ENCODE peak calls at places on chromosomes 13 and 19, in ten cellular contexts. V is activated T-helper 1 cell treated with anti-CD3 and anti-CD28 coated beads, Interleukin-12 subunit alpha, Interleukin-12 subunit beta, Interleukin-2, Interleukin-4 antibody, amounts not matched to agents 30 ng/mL and 10 ng/mL and 1 ng/mL, durations not matched to agents 14 hours and 24 hours and 36 hours; A is uterus; J is activated gamma-delta T cell treated with Interleukin-2 at 50 U/mL for 16 hours; Z is activated CD4-positive, alpha-beta T cell treated with anti-CD3 and anti-CD28 coated beads for 4 hours; O is mesendoderm; H is HEK293T; P is stromal cell of bone marrow; R is fibroblast of lung; D is sigmoid colon. S is an unnamed sample.
A peak's percentile ranks its signal among the peaks of the same experiment; 100 is the strongest.

GRCh38 chr13:79482271-79482970 is 1.5 kb downstream of the NDFIP2 start:
- DNase-seq in A (no peak), O (no peak), D (no peak), V (no peak), Z (no peak), P (no peak), J (no peak), H (no peak), R (no peak), S (no peak)

GRCh38 chr13:39210961-39211534 is 172.8 kb downstream of the NHLRC3 start:
- DNase-seq in P (no peak), R (no peak), D (no peak), A (no peak), H (no peak), Z (no peak), O (peak; percentile 13), J (no peak), V (no peak), S (no peak)

GRCh38 chr19:12596927-12597548 is 13.6 kb downstream of the ZNF490 start:
- DNase-seq in Z (no peak), J (no peak), P (no peak), O (no peak), D (no peak), H (no peak), A (no peak), V (no peak), R (no peak), S (no peak)

GRCh38 chr13:75830842-75831241 is 194.7 kb downstream of the LMO7 start:
- DNase-seq in D (no peak), R (peak; percentile 51), H (no peak), V (no peak), O (no peak), P (peak; percentile 73), A (no peak), Z (no peak), J (no peak), S (no peak)

GRCh38 chr19:48511321-48511731 is 309 bp downstream of the LMTK3 start:
- DNase-seq in V (no peak), J (no peak), A (no peak), R (no peak), D (no peak), O (no peak), Z (no peak), H (no peak), P (no peak), S (no peak)

GRCh38 chr19:12788025-12788681 is 3.1 kb upstream of the JUNB start:
- DNase-seq in J (no peak), R (no peak), O (no peak), P (no peak), A (no peak), Z (no peak), H (no peak), V (no peak), D (no peak), S (no peak)

GRCh38 chr13:78589206-78589605 is 14.1 kb downstream of the POU4F1 start:
- DNase-seq in A (no peak), J (no peak), O (peak; percentile 81), H (peak; percentile 81), D (no peak), P (peak; percentile 8), Z (no peak), V (no peak), R (peak; percentile 28), S (no peak)

GRCh38 chr19:18483119-18483518 is 38.8 kb downstream of the ELL start:
- DNase-seq in V (no peak), D (no peak), H (no peak), R (no peak), Z (no peak), P (no peak), O (no peak), J (no peak), A (no peak), S (no peak)

GRCh38 chr13:21047087-21047486 is 14.3 kb downstream of the LATS2 start:
- DNase-seq in J (no peak), P (no peak), D (no peak), Z (no peak), V (no peak), R (no peak), O (no peak), A (no peak), H (no peak), S (no peak)

GRCh38 chr13:70941454-70941853 is 833.2 kb upstream of the KLHL1 start:
- DNase-seq in O (no peak), H (no peak), P (no peak), V (no peak), R (no peak), D (no peak), A (no peak), Z (no peak), J (no peak), S (no peak)

GRCh38 chr19:27793644-27794443 is 1419.1 kb downstream of the UQCRFS1 start:
- DNase-seq in Z (peak; percentile 89), P (peak; percentile 91), J (peak; percentile 88), D (peak; percentile 96), R (peak; percentile 93), O (peak; percentile 98), V (peak; percentile 89), H (peak; percentile 75), A (peak; percentile 89), S (peak; percentile 90)

GRCh38 chr19:40616178-40616577 is 15.0 kb downstream of the LTBP4 start:
- DNase-seq in Z (no peak), V (no peak), R (no peak), A (no peak), D (no peak), P (no peak), H (no peak), J (no peak), O (no peak), S (no peak)

GRCh38 chr13:49124693-49125304 is 95.3 kb upstream of the MLNR start:
- DNase-seq in J (no peak), D (no peak), Z (no peak), P (peak; percentile 8), A (no peak), O (no peak), V (no peak), R (no peak), H (peak; percentile 27), S (no peak)

GRCh38 chr19:1568320-1569019 is at the start of gene MEX3D:
- DNase-seq in A (peak; percentile 67), P (peak; percentile 43), R (peak; percentile 54), J (peak; percentile 80), V (peak; percentile 67), O (peak; percentile 80), D (peak; percentile 89), Z (peak; percentile 80), H (peak; percentile 98), S (peak; percentile 97)

S was measured in hepatic stellate cell.